ENCODE peak calls at places on chromosome 5, in four cellular contexts. T is heart left ventricle, G is neural progenitor cell, K is posterior cingulate gyrus. V is an unnamed sample.
A peak's percentile ranks its signal among the peaks of the same experiment; 100 is the strongest.

GRCh38 chr5:141732417-141732816 is 50.4 kb upstream of the ARAP3 start:
- DNase-seq in T (no peak), G (no peak), K (no peak), V (no peak)

GRCh38 chr5:140165101-140165920 is 9.7 kb upstream of the CYSTM1 start:
- DNase-seq in T (no peak), G (no peak), K (no peak), V (no peak)

GRCh38 chr5:58987193-58987592 is 404.3 kb downstream of the RAB3C start:
- DNase-seq in T (no peak), G (no peak), K (no peak), V (no peak)

GRCh38 chr5:142095035-142095434 is 13.5 kb upstream of the NDFIP1 start:
- DNase-seq in T (peak; percentile 31), G (no peak), K (no peak), V (no peak)

GRCh38 chr5:150623152-150623877 is 17.1 kb upstream of the SYNPO start:
- DNase-seq in T (no peak), G (no peak), K (no peak), V (no peak)

GRCh38 chr5:115543931-115544370 is 624 bp downstream of the FEM1C start:
- DNase-seq in T (peak; percentile 42), G (peak; percentile 61), K (peak; percentile 20), V (no peak)

GRCh38 chr5:111774525-111774924 is 17.5 kb upstream of the NREP start:
- DNase-seq in T (no peak), G (peak; percentile 74), K (no peak), V (no peak)

GRCh38 chr5:90438100-90438499 is 28.5 kb upstream of the CETN3 start:
- DNase-seq in T (no peak), G (no peak), K (no peak), V (no peak)

GRCh38 chr5:138990986-138991645 is 116.0 kb upstream of the LRRTM2 start:
- DNase-seq in T (no peak), G (peak; percentile 32), K (no peak), V (no peak)

GRCh38 chr5:118808441-118808840 is 179.9 kb downstream of the DTWD2 start:
- DNase-seq in T (no peak), G (no peak), K (no peak), V (no peak)

GRCh38 chr5:91162534-91163381 is 220.4 kb downstream of the ARRDC3 start:
- DNase-seq in T (peak; percentile 72), G (no peak), K (peak; percentile 22), V (no peak)

GRCh38 chr5:17024686-17025180 is 88.6 kb upstream of the MYO10 start:
- DNase-seq in T (no peak), G (no peak), K (no peak), V (no peak)

GRCh38 chr5:78601622-78602314 is 46.8 kb downstream of the LHFPL2 start:
- DNase-seq in T (no peak), G (no peak), K (no peak), V (no peak)

GRCh38 chr5:13814293-13814692 is 130.2 kb downstream of the DNAH5 start:
- DNase-seq in T (no peak), G (no peak), K (no peak), V (no peak)

GRCh38 chr5:80187274-80187673 is 68.6 kb downstream of the SERINC5 start:
- DNase-seq in T (no peak), G (no peak), K (no peak), V (no peak)

GRCh38 chr5:65072836-65073620 is 304.3 kb downstream of the CWC27 start:
- DNase-seq in T (no peak), G (no peak), K (no peak), V (no peak)

GRCh38 chr5:148913985-148914421 is 87.6 kb downstream of the ADRB2 start:
- DNase-seq in T (no peak), G (peak; percentile 38), K (no peak), V (no peak)

GRCh38 chr5:154401931-154402330 is 43.9 kb upstream of the SAP30L start:
- DNase-seq in T (no peak), G (no peak), K (no peak), V (no peak)

GRCh38 chr5:62051747-62052146 is 254.3 kb upstream of the KIF2A start:
- DNase-seq in T (no peak), G (no peak), K (no peak), V (no peak)

GRCh38 chr5:54902817-54903473 is 82.4 kb downstream of the ESM1 start:
- DNase-seq in T (no peak), G (no peak), K (no peak), V (no peak)

GRCh38 chr5:178416919-178417318 is 173.3 kb downstream of the COL23A1 start:
- DNase-seq in T (no peak), G (no peak), K (no peak), V (no peak)

GRCh38 chr5:138241688-138242547 is 28.8 kb upstream of the CDC23 start:
- DNase-seq in T (no peak), G (peak; percentile 69), K (no peak), V (no peak)

GRCh38 chr5:180350711-180351110 is 2.4 kb downstream of the GFPT2 start:
- DNase-seq in T (no peak), G (no peak), K (no peak), V (no peak)

GRCh38 chr5:38497946-38498345 is 58.5 kb downstream of the LIFR start:
- DNase-seq in T (no peak), G (no peak), K (no peak), V (no peak)

GRCh38 chr5:392431-392988 is 50.5 kb upstream of the EXOC3 start:
- DNase-seq in T (no peak), G (no peak), K (no peak), V (no peak)

GRCh38 chr5:55062039-55062779 is 38.2 kb downstream of the GZMK start:
- DNase-seq in T (no peak), G (no peak), K (no peak), V (no peak)

GRCh38 chr5:148457183-148457620 is 73.4 kb downstream of the FBXO38 start:
- DNase-seq in T (no peak), G (peak; percentile 59), K (no peak), V (no peak)

GRCh38 chr5:43412151-43412550 is at the start of gene CCL28:
- DNase-seq in T (no peak), G (no peak), K (no peak), V (no peak)

GRCh38 chr5:172502969-172503368 is 48.6 kb upstream of the SH3PXD2B start:
- DNase-seq in T (no peak), G (peak; percentile 37), K (no peak), V (no peak)

GRCh38 chr5:158590936-158591863 is 508.5 kb downstream of the EBF1 start:
- DNase-seq in T (no peak), G (peak; percentile 62), K (no peak), V (no peak)

GRCh38 chr5:38926121-38926520 is 80.3 kb downstream of the OSMR start:
- DNase-seq in T (no peak), G (no peak), K (no peak), V (no peak)

GRCh38 chr5:20683241-20683940 is 695.4 kb upstream of the CDH18 start:
- DNase-seq in T (no peak), G (no peak), K (no peak), V (no peak)

GRCh38 chr5:76715734-76716455 is at the start of gene F2R:
- DNase-seq in T (peak; percentile 78), G (peak; percentile 91), K (no peak), V (no peak)

GRCh38 chr5:94499806-94500205 is 118.6 kb downstream of the KIAA0825 start:
- DNase-seq in T (no peak), G (no peak), K (no peak), V (no peak)

GRCh38 chr5:74196233-74196632 is 444.3 kb downstream of the ENC1 start:
- DNase-seq in T (no peak), G (no peak), K (no peak), V (no peak)

GRCh38 chr5:173302546-173303155 is 25.6 kb downstream of the STC2 start:
- DNase-seq in T (no peak), G (peak; percentile 37), K (no peak), V (no peak)